ENCODE peak calls at places on chromosomes 13 and 19, in nine cellular contexts. One of them, this sample, is unnamed.

GRCh38 chr13:42478531-42479156 is 95.3 kb upstream of the TNFSF11 start:
- DNase-seq in lower lobe of right lung: no peak
- DNase-seq in esophagus muscularis mucosa: no peak
- DNase-seq in suprapubic skin: no peak
- DNase-seq in GM23338: peak
- DNase-seq in left ventricle myocardium inferior: no peak
- DNase-seq in right lobe of liver: no peak
- DNase-seq in psoas muscle: no peak
- DNase-seq in A549: peak
- DNase-seq in this sample: no peak

GRCh38 chr19:44280916-44281315 is 21.2 kb downstream of the ZNF233 start:
- DNase-seq in lower lobe of right lung: no peak
- DNase-seq in suprapubic skin: no peak
- DNase-seq in psoas muscle: no peak
- DNase-seq in left ventricle myocardium inferior: no peak
- DNase-seq in right lobe of liver: no peak
- DNase-seq in A549: no peak
- DNase-seq in GM23338: no peak
- DNase-seq in esophagus muscularis mucosa: no peak
- DNase-seq in this sample: no peak

GRCh38 chr13:34300559-34300958 is 482.6 kb downstream of the RFC3 start:
- DNase-seq in psoas muscle: no peak
- DNase-seq in A549: peak
- DNase-seq in suprapubic skin: no peak
- DNase-seq in GM23338: no peak
- DNase-seq in right lobe of liver: no peak
- DNase-seq in lower lobe of right lung: no peak
- DNase-seq in esophagus muscularis mucosa: no peak
- DNase-seq in left ventricle myocardium inferior: no peak
- DNase-seq in this sample: no peak

GRCh38 chr13:99855516-99855915 is 116.1 kb downstream of the ZIC5 start:
- DNase-seq in A549: no peak
- DNase-seq in esophagus muscularis mucosa: no peak
- DNase-seq in psoas muscle: no peak
- DNase-seq in suprapubic skin: no peak
- DNase-seq in right lobe of liver: no peak
- DNase-seq in GM23338: no peak
- DNase-seq in lower lobe of right lung: no peak
- DNase-seq in left ventricle myocardium inferior: no peak
- DNase-seq in this sample: no peak

GRCh38 chr19:41792513-41793413 is 3.6 kb upstream of the CEACAM3 start:
- DNase-seq in right lobe of liver: peak
- DNase-seq in A549: peak
- DNase-seq in GM23338: peak
- DNase-seq in esophagus muscularis mucosa: no peak
- DNase-seq in lower lobe of right lung: peak
- DNase-seq in left ventricle myocardium inferior: peak
- DNase-seq in psoas muscle: peak
- DNase-seq in suprapubic skin: no peak
- DNase-seq in this sample: peak

GRCh38 chr13:111184685-111185401 is 69.7 kb downstream of the ARHGEF7 start:
- DNase-seq in left ventricle myocardium inferior: no peak
- DNase-seq in GM23338: no peak
- DNase-seq in A549: no peak
- DNase-seq in psoas muscle: no peak
- DNase-seq in suprapubic skin: no peak
- DNase-seq in right lobe of liver: no peak
- DNase-seq in esophagus muscularis mucosa: no peak
- DNase-seq in lower lobe of right lung: no peak
- DNase-seq in this sample: peak

GRCh38 chr19:29714953-29715694 is at the start of gene C19orf12:
- DNase-seq in lower lobe of right lung: peak
- DNase-seq in suprapubic skin: no peak
- DNase-seq in right lobe of liver: peak
- DNase-seq in psoas muscle: peak
- DNase-seq in esophagus muscularis mucosa: no peak
- DNase-seq in A549: peak
- DNase-seq in left ventricle myocardium inferior: peak
- DNase-seq in GM23338: peak
- DNase-seq in this sample: peak

GRCh38 chr13:113915012-113915763 is 51.3 kb upstream of the GAS6 start:
- DNase-seq in A549: no peak
- DNase-seq in esophagus muscularis mucosa: peak
- DNase-seq in lower lobe of right lung: no peak
- DNase-seq in right lobe of liver: no peak
- DNase-seq in GM23338: no peak
- DNase-seq in suprapubic skin: peak
- DNase-seq in psoas muscle: no peak
- DNase-seq in left ventricle myocardium inferior: no peak
- DNase-seq in this sample: no peak

GRCh38 chr19:38522915-38523314 is 89.4 kb downstream of the RYR1 start:
- DNase-seq in psoas muscle: no peak
- DNase-seq in suprapubic skin: no peak
- DNase-seq in A549: no peak
- DNase-seq in left ventricle myocardium inferior: no peak
- DNase-seq in esophagus muscularis mucosa: no peak
- DNase-seq in GM23338: no peak
- DNase-seq in right lobe of liver: no peak
- DNase-seq in lower lobe of right lung: peak
- DNase-seq in this sample: no peak

GRCh38 chr19:18131841-18132596 is 20.9 kb upstream of the PIK3R2 start:
- DNase-seq in GM23338: peak
- DNase-seq in right lobe of liver: no peak
- DNase-seq in psoas muscle: no peak
- DNase-seq in A549: no peak
- DNase-seq in left ventricle myocardium inferior: no peak
- DNase-seq in esophagus muscularis mucosa: no peak
- DNase-seq in lower lobe of right lung: no peak
- DNase-seq in suprapubic skin: no peak
- DNase-seq in this sample: no peak

GRCh38 chr19:35609881-35610353 is 2.6 kb upstream of the HAUS5 start:
- DNase-seq in lower lobe of right lung: no peak
- DNase-seq in A549: no peak
- DNase-seq in suprapubic skin: no peak
- DNase-seq in GM23338: no peak
- DNase-seq in esophagus muscularis mucosa: no peak
- DNase-seq in right lobe of liver: no peak
- DNase-seq in psoas muscle: no peak
- DNase-seq in left ventricle myocardium inferior: no peak
- DNase-seq in this sample: no peak

GRCh38 chr19:18100710-18101109 is 3.1 kb downstream of the MAST3 start:
- DNase-seq in A549: no peak
- DNase-seq in left ventricle myocardium inferior: no peak
- DNase-seq in psoas muscle: no peak
- DNase-seq in esophagus muscularis mucosa: no peak
- DNase-seq in GM23338: peak
- DNase-seq in lower lobe of right lung: no peak
- DNase-seq in suprapubic skin: no peak
- DNase-seq in right lobe of liver: no peak
- DNase-seq in this sample: no peak

GRCh38 chr13:113623491-113624234 is 34.3 kb downstream of the ATP4B start:
- DNase-seq in psoas muscle: no peak
- DNase-seq in lower lobe of right lung: peak
- DNase-seq in right lobe of liver: no peak
- DNase-seq in esophagus muscularis mucosa: no peak
- DNase-seq in left ventricle myocardium inferior: peak
- DNase-seq in GM23338: no peak
- DNase-seq in suprapubic skin: peak
- DNase-seq in A549: no peak
- DNase-seq in this sample: no peak

GRCh38 chr13:98571955-98572662 is 4.8 kb downstream of the STK24 start:
- DNase-seq in suprapubic skin: no peak
- DNase-seq in esophagus muscularis mucosa: no peak
- DNase-seq in left ventricle myocardium inferior: no peak
- DNase-seq in right lobe of liver: no peak
- DNase-seq in A549: no peak
- DNase-seq in lower lobe of right lung: no peak
- DNase-seq in GM23338: no peak
- DNase-seq in psoas muscle: peak
- DNase-seq in this sample: peak

GRCh38 chr19:38090561-38090960 is 133.5 kb downstream of the DPF1 start:
- DNase-seq in psoas muscle: no peak
- DNase-seq in A549: no peak
- DNase-seq in left ventricle myocardium inferior: peak
- DNase-seq in lower lobe of right lung: no peak
- DNase-seq in suprapubic skin: no peak
- DNase-seq in esophagus muscularis mucosa: no peak
- DNase-seq in right lobe of liver: no peak
- DNase-seq in GM23338: no peak
- DNase-seq in this sample: no peak

GRCh38 chr13:100666124-100666523 is 8.5 kb downstream of the TMTC4 start:
- DNase-seq in lower lobe of right lung: no peak
- DNase-seq in right lobe of liver: no peak
- DNase-seq in psoas muscle: no peak
- DNase-seq in A549: no peak
- DNase-seq in esophagus muscularis mucosa: no peak
- DNase-seq in left ventricle myocardium inferior: no peak
- DNase-seq in GM23338: no peak
- DNase-seq in suprapubic skin: no peak
- DNase-seq in this sample: no peak

GRCh38 chr13:95264225-95264624 is 37.0 kb downstream of the ABCC4 start:
- DNase-seq in psoas muscle: no peak
- DNase-seq in A549: no peak
- DNase-seq in esophagus muscularis mucosa: no peak
- DNase-seq in right lobe of liver: no peak
- DNase-seq in lower lobe of right lung: no peak
- DNase-seq in left ventricle myocardium inferior: no peak
- DNase-seq in suprapubic skin: no peak
- DNase-seq in GM23338: no peak
- DNase-seq in this sample: no peak

GRCh38 chr13:64471916-64472315 is 2758.2 kb downstream of the PCDH9 start:
- DNase-seq in esophagus muscularis mucosa: no peak
- DNase-seq in right lobe of liver: no peak
- DNase-seq in left ventricle myocardium inferior: no peak
- DNase-seq in lower lobe of right lung: no peak
- DNase-seq in A549: peak
- DNase-seq in GM23338: peak
- DNase-seq in psoas muscle: no peak
- DNase-seq in suprapubic skin: no peak
- DNase-seq in this sample: no peak
- TF ChIP-seq CTCF in esophagus muscularis mucosa: peak
- TF ChIP-seq CTCF in right lobe of liver: peak
- TF ChIP-seq CTCF in left ventricle myocardium inferior: no peak
- TF ChIP-seq CTCF in lower lobe of right lung: no peak
- TF ChIP-seq CTCF in A549: peak
- TF ChIP-seq CTCF in GM23338: peak
- TF ChIP-seq CTCF in psoas muscle: peak
- TF ChIP-seq CTCF in suprapubic skin: no peak
- TF ChIP-seq CTCF in this sample: no peak

GRCh38 chr13:47723898-47724297 is 277.2 kb downstream of the SUCLA2 start:
- DNase-seq in esophagus muscularis mucosa: no peak
- DNase-seq in right lobe of liver: no peak
- DNase-seq in GM23338: peak
- DNase-seq in left ventricle myocardium inferior: no peak
- DNase-seq in lower lobe of right lung: no peak
- DNase-seq in suprapubic skin: no peak
- DNase-seq in psoas muscle: no peak
- DNase-seq in A549: no peak
- DNase-seq in this sample: no peak
- H3K27ac ChIP-seq in esophagus muscularis mucosa: no peak
- H3K27ac ChIP-seq in right lobe of liver: no peak
- H3K27ac ChIP-seq in GM23338: no peak
- H3K27ac ChIP-seq in left ventricle myocardium inferior: no peak
- H3K27ac ChIP-seq in lower lobe of right lung: no peak
- H3K27ac ChIP-seq in suprapubic skin: no peak
- H3K27ac ChIP-seq in psoas muscle: no peak
- H3K27ac ChIP-seq in A549: no peak
- H3K27ac ChIP-seq in this sample: no peak

DNA sequence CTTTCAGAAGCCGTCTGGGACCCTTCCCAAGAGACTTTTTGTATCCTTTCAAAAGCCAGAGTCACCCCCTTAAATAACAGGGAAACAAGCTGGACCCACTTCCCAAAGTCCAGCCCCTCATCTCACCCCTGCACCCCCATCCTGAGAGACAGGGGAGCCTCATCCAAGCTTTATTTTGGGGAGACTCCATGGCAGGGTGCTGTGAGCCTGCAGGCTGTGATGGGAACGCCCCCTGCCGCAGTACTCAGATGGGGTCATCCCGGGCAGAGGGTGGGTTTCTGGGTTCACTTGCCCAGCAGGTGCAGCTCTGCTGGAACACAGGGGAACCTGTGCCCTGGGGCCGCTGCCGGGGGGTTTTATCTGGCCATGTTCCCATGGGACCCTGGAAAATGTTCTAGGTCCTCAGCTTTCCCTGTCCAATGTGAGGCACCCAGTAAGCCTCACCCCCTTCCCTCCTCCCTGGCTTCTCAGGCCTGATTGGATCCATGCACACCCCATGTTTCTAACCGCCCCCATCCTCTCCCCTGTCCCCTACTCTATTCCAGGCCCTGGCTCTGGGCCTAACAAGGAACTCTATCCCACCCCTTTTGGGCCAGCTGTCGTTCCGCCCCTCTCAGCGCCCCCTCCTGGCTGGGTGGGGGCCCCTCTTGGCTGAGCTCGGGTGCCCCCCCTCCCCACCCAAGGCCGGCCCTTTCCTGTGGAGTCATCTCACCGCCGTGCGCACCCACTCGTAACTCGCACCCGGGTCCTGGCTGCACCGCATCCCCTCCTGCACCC is 1.0 kb downstream of the HIF3A start:
- DNase-seq in GM23338: no peak
- DNase-seq in suprapubic skin: peak
- DNase-seq in A549: no peak
- DNase-seq in left ventricle myocardium inferior: peak
- DNase-seq in right lobe of liver: no peak
- DNase-seq in psoas muscle: peak
- DNase-seq in esophagus muscularis mucosa: peak
- DNase-seq in lower lobe of right lung: peak
- DNase-seq in this sample: peak
- TF ChIP-seq CTCF in GM23338: no peak
- TF ChIP-seq CTCF in suprapubic skin: no peak
- TF ChIP-seq CTCF in A549: no peak
- TF ChIP-seq CTCF in left ventricle myocardium inferior: peak
- TF ChIP-seq CTCF in right lobe of liver: no peak
- TF ChIP-seq CTCF in psoas muscle: peak
- TF ChIP-seq CTCF in esophagus muscularis mucosa: peak
- TF ChIP-seq CTCF in lower lobe of right lung: peak
- TF ChIP-seq CTCF in this sample: peak

GRCh38 chr19:56312787-56313343 is 1.8 kb downstream of the ZSCAN5A start:
- DNase-seq in esophagus muscularis mucosa: no peak
- DNase-seq in lower lobe of right lung: no peak
- DNase-seq in left ventricle myocardium inferior: no peak
- DNase-seq in psoas muscle: no peak
- DNase-seq in A549: no peak
- DNase-seq in GM23338: no peak
- DNase-seq in suprapubic skin: no peak
- DNase-seq in right lobe of liver: no peak
- DNase-seq in this sample: no peak
- H3K27ac ChIP-seq in esophagus muscularis mucosa: no peak
- H3K27ac ChIP-seq in lower lobe of right lung: no peak
- H3K27ac ChIP-seq in left ventricle myocardium inferior: peak
- H3K27ac ChIP-seq in psoas muscle: no peak
- H3K27ac ChIP-seq in A549: no peak
- H3K27ac ChIP-seq in GM23338: no peak
- H3K27ac ChIP-seq in suprapubic skin: no peak
- H3K27ac ChIP-seq in right lobe of liver: no peak
- H3K27ac ChIP-seq in this sample: no peak